ENCODE peak calls at places on chromosomes 7 and 10, in five cellular contexts. J is right lobe of liver, D is body of pancreas, S is DND-41, A is A549. H is an unnamed sample.

GRCh38 chr7:158557441-158557755 is 30.2 kb downstream of the PTPRN2 start:
- DNase-seq in D (no peak), J (no peak), S (no peak), A (no peak), H (no peak)

GRCh38 chr10:29658984-29659769 is 24.4 kb upstream of the SVIL start:
- DNase-seq in S (peak), D (no peak), A (peak), J (no peak), H (peak)

GRCh38 chr7:322111-322671 is 32.2 kb downstream of the FOXL3 start:
- DNase-seq in A (peak), D (peak), J (peak), S (peak), H (peak)

GRCh38 chr7:20624666-20625385 is 9.4 kb downstream of the ABCB5 start:
- DNase-seq in S (no peak), A (peak), D (no peak), J (no peak), H (no peak)

GRCh38 chr10:33401300-33401699 is 66.8 kb upstream of the NRP1 start:
- DNase-seq in S (no peak), A (no peak), D (no peak), J (no peak), H (no peak)

GRCh38 chr7:68309806-68310205 is 1288.5 kb upstream of the AUTS2 start:
- DNase-seq in D (no peak), A (no peak), S (no peak), J (no peak), H (no peak)

GRCh38 chr10:95229724-95230627 is 35.9 kb downstream of the ACSM6 start:
- DNase-seq in D (no peak), A (peak), S (no peak), J (no peak), H (no peak)

GRCh38 chr10:104353325-104354048 is at the start of gene CFAP58:
- DNase-seq in A (peak), D (peak), J (peak), S (peak), H (peak)

GRCh38 chr7:113281223-113281622 is 162.9 kb upstream of the SMIM30 start:
- DNase-seq in S (no peak), D (no peak), A (no peak), J (no peak), H (no peak)
- H3K4me3 ChIP-seq in S (no peak), D (no peak), A (no peak), J (no peak), H (no peak)

GRCh38 chr7:95609277-95609971 is 13.1 kb upstream of the PDK4 start:
- DNase-seq in S (no peak), J (no peak), A (peak), D (peak), H (no peak)
- H3K4me3 ChIP-seq in S (no peak), J (no peak), A (no peak), D (no peak), H (no peak)

GRCh38 chr10:75406158-75407065 is 4.8 kb upstream of the ZNF503 start:
- DNase-seq in A (no peak), J (no peak), S (no peak), D (peak), H (no peak)

GRCh38 chr10:75405201-75406143 is 3.9 kb upstream of the ZNF503 start:
- DNase-seq in J (no peak), D (peak), S (no peak), A (no peak), H (no peak)

GRCh38 chr10:75407716-75408511 is 6.3 kb upstream of the ZNF503 start:
- DNase-seq in D (peak), A (no peak), J (peak), S (no peak), H (no peak)

GRCh38 chr10:75408512-75408881 is 6.9 kb upstream of the ZNF503 start:
- DNase-seq in A (no peak), J (no peak), D (peak), S (no peak), H (no peak)

GRCh38 chr10:75407296-75407715 is 5.7 kb upstream of the ZNF503 start:
- DNase-seq in D (peak), A (no peak), J (no peak), S (no peak), H (no peak)
- H3K4me3 ChIP-seq in D (no peak), A (no peak), J (no peak), S (no peak), H (no peak)

DNA sequence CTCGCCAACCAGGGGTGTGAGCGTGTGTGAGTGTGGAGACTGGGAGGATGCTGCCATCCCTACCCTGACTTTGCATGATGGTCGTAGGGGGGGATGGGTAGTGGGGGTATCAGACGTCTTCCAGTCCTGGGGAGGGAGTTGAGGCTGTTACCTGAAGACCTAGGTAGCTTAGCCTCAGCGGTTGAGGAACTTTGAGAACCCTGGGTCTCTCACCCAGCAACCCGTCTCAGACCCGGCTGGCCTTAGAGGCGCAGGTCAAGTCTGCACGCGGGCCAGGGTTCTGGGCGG is 2.7 kb downstream of the SLC4A2 start:
- DNase-seq in J (no peak), A (no peak), S (no peak), D (no peak), H (no peak)
- H3K4me3 ChIP-seq in J (no peak), A (peak), S (no peak), D (no peak), H (no peak)

DNA sequence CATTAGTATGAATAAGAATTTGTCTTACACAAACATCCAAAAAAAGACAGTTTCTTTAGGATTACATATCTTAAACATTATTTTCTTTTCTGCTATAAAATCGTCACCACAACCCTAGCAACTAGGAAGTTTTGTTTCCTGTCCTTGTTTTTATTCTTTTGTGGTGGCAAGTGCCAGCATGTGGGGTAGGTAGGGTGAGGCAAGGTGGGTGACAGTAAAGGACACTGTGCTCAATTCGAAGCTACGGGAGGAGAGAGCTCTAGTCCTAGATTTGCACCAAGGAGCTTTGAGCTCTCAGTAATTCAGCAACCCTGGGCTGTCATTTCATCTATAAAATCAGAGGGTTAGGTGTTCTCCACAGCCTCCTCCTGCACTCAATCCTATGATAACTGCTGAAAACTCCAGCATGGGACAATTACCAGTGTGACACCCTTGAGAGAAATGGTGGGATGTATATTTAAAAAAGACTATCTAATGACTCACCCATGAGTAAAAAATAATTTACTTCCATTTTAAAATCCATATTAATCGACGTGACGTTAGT is 187.1 kb downstream of the FAM107B start:
- DNase-seq in A (no peak), J (no peak), S (no peak), D (no peak), H (peak)
- H3K4me3 ChIP-seq in A (peak), J (no peak), S (no peak), D (no peak), H (peak)